ENCODE peak calls at places on chromosomes 3 and 15, in seven cellular contexts. D is WTC11, X is GM12878, H is K562, A is HCT116, J is HepG2, C is H1. S is an unnamed sample.

GRCh38 chr15:43625086-43625485 is 6.5 kb upstream of the STRC start:
- DNase-seq in D (no peak), X (no peak), H (no peak), C (no peak), J (no peak), A (no peak), S (no peak)

GRCh38 chr15:68791431-68792283 is 29.0 kb downstream of the ANP32A start:
- DNase-seq in D (no peak), H (no peak), A (no peak), X (peak), J (no peak), C (no peak), S (no peak)

GRCh38 chr15:90351479-90352108 is 490 bp upstream of the ZNF774 start:
- DNase-seq in A (no peak), J (no peak), D (peak), H (no peak), C (peak), X (no peak), S (no peak)

GRCh38 chr15:48924528-48925393 is 39.0 kb downstream of the SHC4 start:
- DNase-seq in C (no peak), D (no peak), X (no peak), A (no peak), H (no peak), J (no peak), S (no peak)

GRCh38 chr3:12869025-12869695 is 27.8 kb upstream of the RPL32 start:
- DNase-seq in J (no peak), C (peak), A (no peak), X (no peak), D (peak), H (peak), S (peak)

GRCh38 chr3:45178131-45179023 is 32.2 kb upstream of the CDCP1 start:
- DNase-seq in A (no peak), X (no peak), C (no peak), D (no peak), H (no peak), J (no peak), S (no peak)

GRCh38 chr15:69626095-69627066 is 173.8 kb downstream of the RPLP1 start:
- DNase-seq in D (no peak), H (no peak), J (no peak), X (no peak), C (no peak), A (no peak), S (no peak)

GRCh38 chr3:34260991-34261365 is 462.5 kb downstream of the PDCD6IP start:
- DNase-seq in A (no peak), D (no peak), J (no peak), C (no peak), H (no peak), X (no peak), S (no peak)

GRCh38 chr15:33559207-33559890 is 248.6 kb downstream of the RYR3 start:
- DNase-seq in D (peak), A (no peak), X (no peak), H (no peak), J (no peak), C (no peak), S (no peak)

GRCh38 chr3:176469694-176470205 is 727.5 kb downstream of the TBL1XR1 start:
- DNase-seq in X (no peak), J (peak), H (no peak), C (no peak), A (peak), D (no peak), S (no peak)

GRCh38 chr3:120497318-120497717 is 46.5 kb upstream of the FSTL1 start:
- DNase-seq in J (no peak), C (no peak), A (no peak), D (no peak), X (no peak), H (no peak), S (no peak)

GRCh38 chr3:56976666-56977560 is 83.6 kb upstream of the SPATA12 start:
- DNase-seq in H (no peak), J (no peak), X (no peak), D (no peak), C (no peak), A (no peak), S (no peak)
- TF ChIP-seq SP1 in H (no peak), J (no peak), X (no peak), D (no peak), C (no peak), A (no peak), S (no peak)

GRCh38 chr15:40337597-40337996 is 3.1 kb downstream of the CCDC9B start:
- DNase-seq in D (no peak), H (no peak), A (no peak), C (no peak), J (no peak), X (no peak), S (no peak)

GRCh38 chr15:40338921-40339620 is 1.7 kb downstream of the CCDC9B start:
- DNase-seq in C (no peak), D (no peak), A (peak), H (no peak), J (peak), X (no peak), S (no peak)

GRCh38 chr15:40336129-40337122 is 4.3 kb downstream of the CCDC9B start:
- DNase-seq in D (peak), X (no peak), J (no peak), H (peak), A (no peak), C (peak), S (no peak)

GRCh38 chr15:40339621-40339945 is 1.2 kb downstream of the CCDC9B start:
- DNase-seq in D (no peak), A (no peak), X (no peak), C (peak), J (no peak), H (no peak), S (no peak)

GRCh38 chr15:40338041-40338657 is 2.6 kb downstream of the CCDC9B start:
- DNase-seq in C (peak), H (peak), A (peak), X (no peak), D (peak), J (peak), S (peak)
- TF ChIP-seq SP1 in C (no peak), H (peak), A (no peak), X (peak), D (no peak), J (peak), S (no peak)

GRCh38 chr3:4994144-4994730 is 15.0 kb downstream of the BHLHE40 start:
- DNase-seq in X (no peak), D (no peak), H (peak), A (peak), C (no peak), J (no peak), S (no peak)
- TF ChIP-seq SP1 in X (no peak), D (no peak), H (no peak), A (no peak), C (no peak), J (no peak), S (no peak)

GRCh38 chr3:98887684-98888083 is 13.8 kb downstream of the DCBLD2 start:
- DNase-seq in H (no peak), A (no peak), X (no peak), C (no peak), J (peak), D (no peak), S (no peak)

GRCh38 chr3:98890181-98890882 is 11.2 kb downstream of the DCBLD2 start:
- DNase-seq in C (no peak), D (no peak), X (no peak), A (no peak), J (no peak), H (peak), S (no peak)

GRCh38 chr3:98884675-98885371 is 16.7 kb downstream of the DCBLD2 start:
- DNase-seq in C (no peak), D (no peak), X (no peak), J (no peak), H (no peak), A (no peak), S (no peak)

GRCh38 chr3:98886525-98886924 is 15.0 kb downstream of the DCBLD2 start:
- DNase-seq in J (no peak), X (no peak), H (no peak), A (no peak), D (no peak), C (no peak), S (no peak)

DNA sequence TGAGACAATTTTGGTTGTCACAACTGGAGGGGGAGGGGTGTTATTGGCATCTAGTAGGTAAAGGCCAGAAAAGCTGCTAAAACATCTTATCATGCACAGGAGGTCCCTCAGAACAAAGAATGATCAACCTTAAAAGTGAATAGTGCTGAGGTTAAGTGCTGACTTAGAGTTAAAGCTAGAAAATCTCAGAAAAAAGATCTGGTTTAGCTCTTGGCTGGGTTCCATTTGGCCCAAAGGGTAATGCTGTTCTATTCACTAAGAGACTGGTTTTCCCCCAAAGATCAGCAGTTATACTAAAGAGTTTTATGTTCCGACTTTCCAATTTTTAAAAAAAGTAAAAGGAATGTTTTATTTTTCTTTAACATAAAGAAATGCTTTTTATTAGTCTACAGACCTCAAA is 15.6 kb downstream of the DCBLD2 start:
- DNase-seq in A (no peak), J (no peak), H (no peak), C (no peak), D (no peak), X (no peak), S (no peak)
- TF ChIP-seq SP1 in A (no peak), J (no peak), H (no peak), C (no peak), D (no peak), X (no peak), S (no peak)

DNA sequence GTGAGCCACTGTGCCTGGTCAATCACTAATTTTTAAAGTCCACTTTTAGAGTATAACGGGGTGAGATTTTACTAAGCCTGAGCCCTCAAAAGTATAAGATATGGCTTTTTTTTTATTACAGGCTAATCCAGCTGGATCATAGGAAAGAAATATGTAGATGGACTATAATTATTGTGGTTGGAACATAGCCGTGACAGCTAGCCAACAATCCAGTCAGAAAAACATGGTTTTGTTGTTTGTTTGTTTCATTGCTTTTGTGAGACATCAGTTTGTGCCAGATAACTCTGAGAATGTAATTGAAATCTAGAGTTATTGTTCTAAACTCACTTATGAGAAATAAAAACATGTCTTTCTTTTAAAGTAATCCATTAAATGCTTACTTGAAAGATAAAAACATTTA is 37.3 kb upstream of the ATOSA start:
- DNase-seq in X (no peak), D (no peak), H (no peak), J (no peak), C (no peak), A (no peak), S (no peak)
- TF ChIP-seq SP1 in X (no peak), D (no peak), H (no peak), J (no peak), C (no peak), A (no peak), S (no peak)

DNA sequence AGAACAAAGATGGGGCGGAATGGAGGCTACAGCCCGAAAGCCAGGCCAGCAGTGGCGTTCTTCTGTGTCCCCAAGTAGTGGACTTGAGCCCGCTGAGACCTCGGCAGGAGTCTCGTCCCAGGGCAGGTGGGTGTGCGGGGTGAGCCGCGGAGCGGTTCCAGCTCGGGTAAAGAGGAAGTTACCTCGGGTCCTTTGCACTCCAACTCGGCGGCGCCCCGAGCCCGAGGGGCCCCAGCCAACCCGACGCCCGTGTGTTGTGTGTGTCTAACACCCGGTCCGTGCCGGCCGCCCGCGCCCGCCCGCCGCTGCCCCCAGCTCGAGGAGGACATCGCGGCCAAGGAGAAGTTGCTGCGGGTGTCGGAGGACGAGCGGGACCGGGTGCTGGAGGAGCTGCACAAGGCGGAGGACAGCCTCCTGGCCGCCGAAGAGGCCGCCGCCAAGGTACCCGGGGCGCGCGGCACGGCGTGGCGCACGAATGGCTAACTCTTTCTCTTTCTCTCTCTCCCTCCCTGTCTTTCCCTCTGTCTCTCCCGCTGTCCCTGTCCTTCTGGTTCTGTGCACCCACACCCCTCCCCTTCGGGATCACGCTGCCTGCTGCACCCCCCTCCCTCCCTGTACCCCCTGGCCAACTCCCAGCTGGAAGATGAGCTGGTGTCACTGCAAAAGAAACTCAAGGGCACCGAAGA is 987 bp downstream of the TPM1 start:
- DNase-seq in A (no peak), X (no peak), D (no peak), J (no peak), C (no peak), H (no peak), S (no peak)
- TF ChIP-seq SP1 in A (no peak), X (no peak), D (no peak), J (no peak), C (no peak), H (no peak), S (no peak)

DNA sequence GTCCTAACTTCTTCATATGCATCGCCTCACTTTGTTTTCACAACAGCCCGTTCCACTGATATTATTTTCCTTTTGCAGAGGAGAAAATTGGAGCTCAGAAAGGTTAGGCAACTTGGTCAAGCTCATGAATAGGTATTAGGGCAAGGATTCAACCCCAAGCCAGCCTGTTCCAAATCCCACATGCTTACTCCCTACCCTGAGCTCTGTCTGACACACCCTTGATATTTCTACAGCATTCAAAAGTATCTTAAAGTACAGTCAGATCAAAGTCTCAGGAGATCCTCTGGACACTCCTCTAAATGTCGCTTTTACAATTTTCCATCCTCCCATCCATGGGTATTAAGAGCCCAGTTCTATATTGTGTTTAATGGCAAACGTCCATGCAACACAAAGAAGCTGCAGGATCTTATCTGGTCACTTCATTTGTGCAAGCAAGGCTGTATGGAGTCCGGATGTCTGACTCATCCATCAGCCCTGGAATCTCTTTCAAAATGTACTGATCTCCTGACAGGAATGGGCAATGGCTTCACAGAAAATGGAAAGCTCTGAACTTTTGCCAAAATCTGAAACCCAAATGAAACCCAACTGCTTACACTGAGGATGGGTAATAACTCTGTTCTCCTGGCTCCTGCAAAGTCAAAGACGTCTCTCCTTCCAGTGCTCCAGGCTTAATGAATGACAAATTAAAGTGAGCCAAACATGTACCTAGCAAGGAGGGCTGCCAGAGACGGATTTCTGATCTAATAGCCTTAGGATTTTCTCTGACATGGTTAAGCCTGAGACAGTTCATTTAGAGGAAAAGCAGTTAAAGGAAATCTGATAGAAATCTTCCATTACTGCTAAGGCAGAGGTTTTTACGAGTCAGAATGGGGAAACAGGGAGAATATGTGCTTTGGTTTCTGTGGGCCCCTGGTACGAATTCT is 230.9 kb upstream of the RORA start:
- DNase-seq in D (no peak), H (no peak), J (peak), C (no peak), X (no peak), A (no peak), S (no peak)
- TF ChIP-seq SP1 in D (no peak), H (no peak), J (no peak), C (no peak), X (no peak), A (no peak), S (no peak)

GRCh38 chr3:69020857-69021256 is 7.4 kb upstream of the EOGT start:
- DNase-seq in A (no peak), C (no peak), D (no peak), X (no peak), H (no peak), J (no peak), S (no peak)
- TF ChIP-seq SP1 in A (no peak), C (no peak), D (no peak), X (no peak), H (no peak), J (no peak), S (no peak)